ENCODE peak calls at places on chromosomes 7 and 10, in nine cellular contexts. A is kidney; X is OCI-LY7; B is CD8-positive, alpha-beta T cell; H is neural progenitor cell; F is osteoblast; Z is Caco-2; P is breast epithelium; N is right lobe of liver. I is an unnamed sample.

GRCh38 chr10:45008524-45009161 is 7.9 kb downstream of the ZNF22 start:
- DNase-seq in A (no peak), X (peak; percentile 84), B (no peak), H (peak; percentile 78), F (peak; percentile 90), Z (peak; percentile 83), P (no peak), N (no peak), I (no peak)

GRCh38 chr10:60343254-60343653 is 46.4 kb downstream of the ANK3 start:
- DNase-seq in A (no peak), X (no peak), B (no peak), H (no peak), F (no peak), Z (no peak), P (no peak), N (no peak), I (no peak)

GRCh38 chr10:22475857-22476600 is 130.7 kb downstream of the SPAG6 start:
- DNase-seq in A (no peak), X (no peak), B (no peak), H (peak; percentile 82), F (no peak), Z (no peak), P (no peak), N (peak; percentile 22), I (no peak)

GRCh38 chr7:151115121-151115835 is 29.0 kb downstream of the AGAP3 start:
- DNase-seq in A (no peak), X (no peak), B (peak; percentile 25), H (peak; percentile 79), F (peak; percentile 97), Z (no peak), P (no peak), N (no peak), I (no peak)

GRCh38 chr7:26365077-26365896 is 73.6 kb downstream of the SNX10 start:
- DNase-seq in A (no peak), X (peak; percentile 89), B (peak; percentile 48), H (peak; percentile 80), F (no peak), Z (peak; percentile 70), P (no peak), N (no peak), I (no peak)

GRCh38 chr7:102473271-102473991 is 5.3 kb downstream of the POLR2J start:
- DNase-seq in A (peak; percentile 57), X (no peak), B (peak; percentile 18), H (no peak), F (peak; percentile 81), Z (no peak), P (peak; percentile 36), N (peak; percentile 13), I (peak; percentile 53)

GRCh38 chr7:46651561-46652088 is 730.6 kb upstream of the IGFBP3 start:
- DNase-seq in A (no peak), X (no peak), B (no peak), H (no peak), F (no peak), Z (no peak), P (no peak), N (no peak), I (no peak)

GRCh38 chr7:44460325-44460724 is 30.1 kb downstream of the NUDCD3 start:
- DNase-seq in A (no peak), X (peak; percentile 89), B (peak; percentile 82), H (no peak), F (no peak), Z (no peak), P (no peak), N (no peak), I (no peak)

DNA sequence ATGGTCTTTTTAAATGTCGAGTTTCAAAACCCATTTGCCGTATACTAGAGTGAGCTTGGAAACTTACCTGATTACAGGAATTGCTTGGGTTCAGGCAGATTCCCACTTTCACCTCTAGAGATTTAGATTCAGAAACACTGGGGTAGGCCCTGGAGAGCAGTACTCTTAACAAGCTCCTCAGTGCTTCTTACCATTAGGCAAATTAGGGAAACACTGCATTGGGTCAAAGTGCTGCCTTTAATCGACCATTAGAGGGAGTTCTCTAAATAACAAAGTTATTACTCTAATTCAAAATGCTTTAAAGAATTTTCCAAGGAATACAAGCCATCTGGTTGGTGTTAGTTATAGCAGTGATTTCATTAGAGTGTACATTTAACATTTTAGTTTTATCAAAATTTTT is 324.6 kb downstream of the GFRA1 start:
- DNase-seq in A (no peak), X (peak; percentile 1), B (no peak), H (peak; percentile 24), F (no peak), Z (no peak), P (no peak), N (no peak), I (no peak)
- TF ChIP-seq CTCF in A (no peak), X (peak; percentile 50), B (no peak), H (peak; percentile 51), F (peak; percentile 40), Z (no peak), P (no peak), N (peak; percentile 68), I (peak; percentile 34)

GRCh38 chr10:132693676-132694075 is 92.3 kb downstream of the NKX6-2 start:
- DNase-seq in A (no peak), X (no peak), B (no peak), H (no peak), F (peak; percentile 89), Z (no peak), P (no peak), N (no peak), I (no peak)

GRCh38 chr10:132696728-132697567 is 89.0 kb downstream of the NKX6-2 start:
- DNase-seq in A (no peak), X (no peak), B (no peak), H (no peak), F (peak; percentile 86), Z (no peak), P (no peak), N (no peak), I (peak; percentile 44)

GRCh38 chr10:132697568-132698200 is 88.3 kb downstream of the NKX6-2 start:
- DNase-seq in A (no peak), X (no peak), B (no peak), H (no peak), F (peak; percentile 58), Z (no peak), P (peak; percentile 22), N (no peak), I (peak; percentile 54)

GRCh38 chr10:132698211-132698751 is 87.7 kb downstream of the NKX6-2 start:
- DNase-seq in A (peak; percentile 55), X (no peak), B (no peak), H (no peak), F (peak; percentile 64), Z (no peak), P (peak; percentile 49), N (peak; percentile 2), I (peak; percentile 36)

DNA sequence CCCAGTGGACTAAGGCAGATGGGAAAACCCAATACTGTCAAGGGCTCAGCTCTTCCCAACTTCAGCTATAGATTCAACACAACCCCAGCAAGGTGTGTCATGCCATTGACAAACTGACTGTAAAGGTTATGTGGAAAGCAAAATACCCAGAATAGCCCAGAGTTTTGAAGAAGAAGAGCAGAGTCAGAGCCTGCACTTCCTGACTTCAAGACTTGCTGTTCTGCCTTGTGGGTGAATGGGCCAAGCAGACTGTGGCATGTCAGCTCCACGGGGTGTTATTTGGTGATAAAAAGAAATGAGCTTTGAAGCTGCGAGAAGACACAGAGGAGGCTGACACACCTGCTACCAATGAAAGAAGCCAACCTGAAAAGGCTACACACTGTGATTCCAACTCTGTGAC is 89.7 kb downstream of the NKX6-2 start:
- DNase-seq in A (no peak), X (no peak), B (no peak), H (no peak), F (peak; percentile 55), Z (no peak), P (no peak), N (no peak), I (peak; percentile 2)
- H3K4me3 ChIP-seq in A (no peak overlapping the region), X (no peak overlapping the region), B (no peak overlapping the region), H (no peak overlapping the region), F (no peak overlapping the region), Z (no peak overlapping the region), P (no peak overlapping the region), N (no peak overlapping the region), I (no peak overlapping the region)

GRCh38 chr10:119349341-119349740 is 142.0 kb downstream of the GRK5 start:
- DNase-seq in A (no peak), X (no peak), B (no peak), H (no peak), F (no peak), Z (no peak), P (no peak), N (no peak), I (no peak)

GRCh38 chr10:119349937-119350513 is 142.7 kb downstream of the GRK5 start:
- DNase-seq in A (no peak), X (no peak), B (no peak), H (no peak), F (no peak), Z (no peak), P (no peak), N (no peak), I (no peak)

GRCh38 chr10:119347181-119347974 is 140.0 kb downstream of the GRK5 start:
- DNase-seq in A (no peak), X (no peak), B (no peak), H (no peak), F (no peak), Z (no peak), P (no peak), N (no peak), I (no peak)

GRCh38 chr10:119348106-119348505 is 140.7 kb downstream of the GRK5 start:
- DNase-seq in A (no peak), X (no peak), B (no peak), H (no peak), F (no peak), Z (no peak), P (no peak), N (no peak), I (no peak)

GRCh38 chr10:119348516-119349240 is 141.3 kb downstream of the GRK5 start:
- DNase-seq in A (no peak), X (no peak), B (no peak), H (no peak), F (no peak), Z (no peak), P (no peak), N (no peak), I (no peak)
- TF ChIP-seq CTCF in A (no peak), X (no peak), B (no peak), H (no peak), F (peak; percentile 6), Z (no peak), P (no peak), N (no peak), I (no peak)

DNA sequence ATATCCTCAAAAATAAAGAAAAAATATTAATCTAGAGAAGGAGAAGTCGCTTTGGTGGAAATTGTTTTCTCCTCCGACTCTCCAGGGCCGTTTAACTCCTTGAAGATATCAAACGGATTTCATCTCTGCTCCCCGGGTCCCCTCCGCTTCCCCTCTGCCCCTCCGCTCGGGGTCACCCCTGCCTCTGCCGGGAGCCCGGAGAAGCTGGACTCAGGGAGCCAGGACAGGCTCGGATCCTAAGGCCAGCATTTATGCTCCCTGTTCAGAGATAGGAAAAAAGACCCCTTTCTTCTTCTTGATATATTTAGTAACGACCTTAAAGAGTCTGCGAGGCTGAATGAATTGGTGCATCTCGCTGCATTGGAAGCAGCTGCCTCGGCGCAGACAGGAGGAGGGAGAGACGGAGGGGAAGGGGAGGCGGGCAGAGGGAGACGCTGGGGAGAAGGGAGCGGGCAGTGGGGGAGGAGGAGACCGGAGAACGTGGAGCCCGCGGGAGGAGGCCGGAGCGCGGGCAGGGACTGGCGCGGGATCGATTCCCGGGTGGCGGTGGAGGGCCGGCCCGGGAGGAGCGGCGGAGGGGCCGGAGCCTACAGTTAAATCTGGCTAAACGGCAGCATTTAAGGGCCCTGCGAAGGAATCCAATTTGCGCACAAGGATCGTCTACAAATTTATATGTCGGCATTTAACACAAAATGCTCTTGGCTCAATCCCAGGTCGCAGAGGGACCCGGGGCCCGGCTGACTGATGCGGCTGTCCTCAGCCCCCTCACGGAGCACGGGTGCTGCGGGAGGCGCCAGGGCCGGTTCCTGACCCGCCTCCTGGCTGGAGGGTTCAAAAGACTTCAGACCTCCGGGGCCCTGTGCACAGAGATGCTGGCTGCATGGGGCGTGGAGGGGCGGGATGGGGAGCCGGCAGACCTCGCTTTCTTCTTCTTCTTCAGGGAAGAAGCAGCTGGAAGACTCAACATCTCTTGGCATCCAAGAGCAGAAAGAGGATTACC is 55.6 kb downstream of the CRTAC1 start:
- DNase-seq in A (no peak), X (no peak), B (no peak), H (peak; percentile 64), F (peak; percentile 37), Z (no peak), P (no peak), N (no peak), I (no peak)
- H3K4me3 ChIP-seq in A (no peak overlapping the region), X (no peak overlapping the region), B (no peak overlapping the region), H (peak overlapping the region; percentile 40), F (no peak overlapping the region), Z (no peak overlapping the region), P (no peak overlapping the region), N (no peak overlapping the region), I (no peak overlapping the region)